ENCODE peak calls at places on chromosomes 12 and 14, in nine cellular contexts. F is PC-3; D is left lung; X is vagina; V is HCT116; Q is testis; E is CD8-positive, alpha-beta T cell; T is heart left ventricle; J is left ventricle myocardium inferior. M is an unnamed sample.
A peak's percentile ranks its signal among the peaks of the same experiment; 100 is the strongest.

GRCh38 chr14:95098984-95099599 is 58.2 kb downstream of the DICER1 start:
- DNase-seq in T (no peak), J (peak; percentile 54), D (peak; percentile 55), X (no peak), V (peak; percentile 40), E (peak; percentile 25), Q (peak; percentile 79), F (peak; percentile 65), M (peak; percentile 72)

GRCh38 chr12:51949342-51950030 is 2.0 kb upstream of the ACVR1B start:
- DNase-seq in V (no peak), D (no peak), F (no peak), T (no peak), X (peak; percentile 76), E (no peak), Q (no peak), J (no peak), M (no peak)

GRCh38 chr14:20801726-20802125 is 918 bp downstream of the RNASE1 start:
- DNase-seq in D (peak; percentile 61), Q (peak; percentile 58), X (no peak), F (no peak), J (peak; percentile 38), E (no peak), T (peak; percentile 69), V (no peak), M (no peak)

GRCh38 chr14:97977711-97978261 is 1180.6 kb downstream of the VRK1 start:
- DNase-seq in F (peak; percentile 70), D (peak; percentile 73), J (peak; percentile 79), Q (peak; percentile 75), E (peak; percentile 75), X (no peak), V (no peak), T (peak; percentile 87), M (peak; percentile 72)

GRCh38 chr12:95802482-95803264 is 12.1 kb upstream of the NTN4 start:
- DNase-seq in J (no peak), T (no peak), E (no peak), D (no peak), V (peak; percentile 75), F (peak; percentile 99), Q (no peak), X (no peak), M (no peak)

GRCh38 chr14:61326847-61327246 is 5.5 kb downstream of the PRKCH start:
- DNase-seq in F (peak; percentile 6), X (peak; percentile 95), J (peak; percentile 76), E (peak; percentile 24), D (peak; percentile 54), Q (peak; percentile 87), T (peak; percentile 83), V (no peak), M (peak; percentile 76)

GRCh38 chr12:25332143-25332542 is 81.4 kb upstream of the KRAS start:
- DNase-seq in X (no peak), F (no peak), Q (no peak), J (no peak), E (no peak), D (no peak), V (no peak), T (no peak), M (no peak)

GRCh38 chr12:114676142-114676741 is 7.7 kb downstream of the TBX3 start:
- DNase-seq in X (no peak), Q (no peak), V (no peak), T (no peak), F (peak; percentile 45), J (no peak), E (no peak), D (no peak), M (no peak)

GRCh38 chr14:65910108-65910507 is 497.6 kb downstream of the FUT8 start:
- DNase-seq in J (no peak), E (no peak), Q (no peak), F (peak; percentile 48), T (no peak), V (no peak), X (no peak), D (no peak), M (no peak)

GRCh38 chr14:106174206-106174605 is 647.8 kb downstream of the TMEM121 start:
- DNase-seq in J (no peak), T (no peak), Q (no peak), V (no peak), X (no peak), D (no peak), F (no peak), E (peak; percentile 69), M (no peak)

DNA sequence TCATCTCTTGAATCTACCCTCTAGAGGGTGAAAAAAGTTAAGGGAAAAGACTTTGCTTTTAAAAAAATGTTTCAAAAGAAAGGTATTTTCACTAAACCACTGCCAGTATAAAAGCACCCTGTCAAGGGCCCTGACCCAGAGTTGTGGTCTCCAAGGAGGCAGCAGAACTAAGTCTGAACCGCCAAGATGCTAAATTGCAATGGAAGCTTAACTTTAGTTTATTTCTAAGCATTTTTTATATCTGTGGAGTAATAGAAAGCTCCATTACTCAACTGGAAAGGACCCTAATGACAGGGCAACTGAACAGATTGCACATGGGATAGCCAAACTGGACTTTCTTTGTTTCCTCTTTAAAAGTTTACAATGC is 379.8 kb downstream of the NAV3 start:
- DNase-seq in J (no peak), T (no peak), Q (no peak), F (no peak), E (no peak), V (no peak), D (no peak), X (no peak), M (no peak)
- H3K27ac ChIP-seq in J (peak overlapping the region; percentile 65), T (peak overlapping the region; percentile 15), Q (no peak overlapping the region), F (peak overlapping the region; percentile 10), E (no peak overlapping the region), V (no peak overlapping the region), D (no peak overlapping the region), X (peak overlapping the region; percentile 77), M (no peak overlapping the region)

DNA sequence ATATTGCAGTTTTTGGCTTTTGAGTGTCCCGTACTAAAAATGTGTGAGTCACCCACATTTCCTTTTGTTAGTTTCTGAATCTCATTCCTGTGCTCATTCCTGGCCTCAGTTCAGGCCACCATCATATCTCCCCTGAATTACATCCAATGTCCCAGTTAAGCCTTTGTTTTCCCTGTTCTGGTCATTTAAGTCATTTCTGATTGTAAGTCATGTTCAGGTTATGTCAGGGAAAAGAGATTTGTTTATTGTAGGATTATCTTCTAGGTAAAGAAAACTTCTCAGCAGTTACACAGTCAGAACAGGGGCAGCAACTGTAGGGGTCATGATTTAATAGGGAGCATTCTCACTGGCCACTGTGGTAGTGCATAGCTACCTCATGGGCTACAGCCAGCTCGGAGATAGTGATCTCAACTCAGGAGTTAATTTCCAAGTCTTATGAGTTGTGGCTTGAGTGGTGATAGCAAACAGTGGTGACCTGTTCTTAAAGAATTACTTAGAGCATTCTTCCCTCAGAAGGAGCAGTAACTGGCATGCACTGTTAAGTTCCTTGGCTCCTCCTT is 6.7 kb downstream of the DDX47 start:
- DNase-seq in D (no peak), J (no peak), E (no peak), V (no peak), F (peak; percentile 89), T (no peak), X (no peak), Q (no peak), M (no peak)
- TF ChIP-seq CTCF in D (no peak), J (no peak), E (no peak), V (no peak), F (no peak), T (no peak), X (no peak), Q (no peak), M (no peak)

DNA sequence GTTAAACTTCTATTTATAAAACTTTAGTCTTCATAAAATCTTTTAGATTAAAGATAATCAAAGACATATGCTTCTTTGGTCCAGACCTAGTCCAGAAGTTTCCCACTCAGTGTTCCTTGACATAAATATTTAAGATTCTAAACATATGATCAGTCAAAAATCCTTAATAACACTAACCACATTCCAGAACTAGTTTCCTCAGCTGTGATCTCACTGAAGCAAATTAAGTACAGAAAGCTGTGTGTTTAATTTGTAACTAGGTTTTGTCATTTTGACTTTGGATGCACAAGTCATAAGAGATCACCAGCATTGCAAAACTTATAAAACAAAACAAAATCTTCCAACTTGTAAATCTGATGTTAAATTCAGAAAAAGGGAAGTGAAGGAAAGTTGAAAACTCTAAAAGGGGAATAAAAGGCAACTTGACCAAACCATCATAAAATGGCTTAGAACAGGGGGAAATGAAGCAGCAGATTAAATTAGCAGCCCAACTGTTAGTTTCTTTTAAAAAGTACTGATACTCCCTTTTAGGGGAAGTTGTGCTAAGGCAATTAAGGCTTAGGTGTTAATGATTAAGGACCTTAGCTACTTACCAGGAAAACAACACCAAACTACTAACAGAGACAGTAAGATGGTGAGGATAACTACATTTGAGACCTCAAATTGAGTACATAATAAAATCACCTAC is 56.6 kb downstream of the SH2B3 start:
- DNase-seq in V (no peak), F (no peak), T (no peak), D (no peak), E (no peak), J (no peak), X (no peak), Q (no peak), M (no peak)
- H3K4me1 ChIP-seq in V (no peaks in the 10 kb centered on the region), F (no peaks in the 10 kb centered on the region), T (no peaks in the 10 kb centered on the region), D (peaks cover 4% of the 10 kb centered on the region), E (no peaks in the 10 kb centered on the region), J (peaks cover 12% of the 10 kb centered on the region), X (peaks cover 9% of the 10 kb centered on the region), Q (no peaks in the 10 kb centered on the region), M (no peaks in the 10 kb centered on the region)

DNA sequence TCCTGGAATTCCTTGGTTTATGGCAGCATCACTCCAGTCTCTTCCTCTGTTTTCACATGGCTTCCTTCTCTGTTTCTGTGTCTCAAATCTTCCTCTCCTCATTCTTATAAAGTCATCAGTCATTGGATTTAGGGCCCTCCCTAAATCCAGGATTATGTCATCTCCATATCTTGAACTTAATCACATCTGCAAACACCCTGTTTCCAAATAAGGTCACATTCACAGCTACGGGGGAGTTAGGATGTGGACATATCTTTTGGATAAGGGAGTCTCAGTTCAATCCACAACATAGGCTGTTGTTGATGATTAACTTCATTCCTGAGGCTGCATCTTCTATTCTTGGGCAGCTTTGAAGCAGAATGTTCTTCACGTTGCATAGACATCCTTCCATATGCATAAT is 40.3 kb upstream of the NTF3 start:
- DNase-seq in J (no peak), X (no peak), E (no peak), T (no peak), F (no peak), Q (no peak), V (no peak), D (no peak), M (no peak)
- H3K27ac ChIP-seq in J (no peak overlapping the region), X (no peak overlapping the region), E (no peak overlapping the region), T (no peak overlapping the region), F (no peak overlapping the region), Q (no peak overlapping the region), V (no peak overlapping the region), D (no peak overlapping the region), M (no peak overlapping the region)

GRCh38 chr14:46951103-46951502 is 299.5 kb upstream of the RPL10L start:
- DNase-seq in J (no peak), D (no peak), X (no peak), V (no peak), F (no peak), E (no peak), Q (no peak), T (no peak), M (no peak)
- TF ChIP-seq CTCF in J (no peak), D (no peak), X (no peak), V (no peak), F (no peak), E (no peak), Q (no peak), T (no peak), M (no peak)

GRCh38 chr12:111428728-111429175 is 23.0 kb downstream of the SH2B3 start:
- DNase-seq in F (no peak), J (peak; percentile 76), E (no peak), T (peak; percentile 89), X (no peak), Q (no peak), D (peak; percentile 87), V (no peak), M (peak; percentile 76)
- H3K4me1 ChIP-seq in F (peaks cover 35% of the 10 kb centered on the region), J (peaks cover 100% of the 10 kb centered on the region), E (peaks cover 98% of the 10 kb centered on the region), T (peaks cover 88% of the 10 kb centered on the region), X (peaks cover 78% of the 10 kb centered on the region), Q (peaks cover 9% of the 10 kb centered on the region), D (peaks cover 34% of the 10 kb centered on the region), V (peaks cover 22% of the 10 kb centered on the region), M (peaks cover 43% of the 10 kb centered on the region)

M was measured in psoas muscle.